ENCODE peak calls at places on chromosomes 13 and 19, in five cellular contexts. V is neural progenitor cell; R is NT2/D1; I is aorta; X is CD8-positive, alpha-beta memory T cell. G is an unnamed sample.

GRCh38 chr19:2040647-2041435 is 10.2 kb downstream of the MKNK2 start:
- DNase-seq in X (no peak), I (no peak), V (no peak), R (no peak), G (no peak)

GRCh38 chr19:19034204-19034624 is 811 bp downstream of the ARMC6 start:
- DNase-seq in I (no peak), R (peak; percentile 74), X (peak; percentile 66), V (peak; percentile 72), G (peak; percentile 91)

GRCh38 chr13:95298971-95299627 is 2.2 kb downstream of the ABCC4 start:
- DNase-seq in I (no peak), X (no peak), R (no peak), V (no peak), G (no peak)

GRCh38 chr13:62920181-62920580 is 1504.5 kb upstream of the PCDH20 start:
- DNase-seq in I (no peak), R (no peak), X (no peak), V (no peak), G (no peak)

GRCh38 chr13:98466634-98467236 is 110.2 kb downstream of the STK24 start:
- DNase-seq in V (peak; percentile 68), I (no peak), R (no peak), X (no peak), G (peak; percentile 17)

GRCh38 chr19:3266092-3266693 is 41.7 kb downstream of the CELF5 start:
- DNase-seq in X (no peak), V (no peak), I (no peak), R (no peak), G (no peak)

GRCh38 chr13:51435002-51435578 is 17.7 kb downstream of the INTS6 start:
- DNase-seq in X (no peak), R (no peak), V (no peak), I (no peak), G (no peak)

GRCh38 chr19:13781547-13781946 is 7.3 kb downstream of the C19orf53 start:
- DNase-seq in V (peak; percentile 90), I (peak; percentile 93), X (no peak), R (peak; percentile 62), G (peak; percentile 75)

GRCh38 chr19:38642176-38642575 is 5.3 kb upstream of the ACTN4 start:
- DNase-seq in X (no peak), I (no peak), V (no peak), R (no peak), G (no peak)

GRCh38 chr13:106536244-106537034 is 977 bp upstream of the EFNB2 start:
- DNase-seq in X (peak; percentile 82), R (peak; percentile 82), V (peak; percentile 98), I (peak; percentile 99), G (peak; percentile 81)

GRCh38 chr13:29849731-29850212 is 645 bp downstream of the UBL3 start:
- DNase-seq in V (peak; percentile 74), R (no peak), X (peak; percentile 30), I (peak; percentile 88), G (no peak)

GRCh38 chr19:23778566-23778965 is 19.9 kb upstream of the ZNF681 start:
- DNase-seq in I (no peak), R (no peak), V (no peak), X (no peak), G (no peak)

GRCh38 chr19:27748551-27749152 is 1464.3 kb downstream of the UQCRFS1 start:
- DNase-seq in X (no peak), V (no peak), R (no peak), I (no peak), G (no peak)

GRCh38 chr19:46493236-46494114 is 2.2 kb downstream of the PNMA8B start:
- DNase-seq in I (peak; percentile 85), X (no peak), R (no peak), V (peak; percentile 62), G (no peak)

GRCh38 chr19:29668746-29669609 is 3.7 kb downstream of the PLEKHF1 start:
- DNase-seq in V (no peak), I (no peak), R (no peak), X (no peak), G (no peak)

GRCh38 chr13:48291730-48292129 is 11.8 kb upstream of the RB1 start:
- DNase-seq in I (no peak), V (no peak), X (no peak), R (no peak), G (no peak)

GRCh38 chr13:25203256-25203794 is 31.2 kb upstream of the AMER2 start:
- DNase-seq in R (no peak), V (no peak), I (no peak), X (no peak), G (no peak)

GRCh38 chr19:33110201-33110910 is 21.6 kb upstream of the WDR88 start:
- DNase-seq in R (no peak), V (no peak), X (no peak), I (no peak), G (no peak)

GRCh38 chr13:110398564-110399507 is 91.8 kb downstream of the COL4A2 start:
- DNase-seq in X (no peak), V (no peak), R (no peak), I (no peak), G (no peak)

GRCh38 chr19:18875726-18876125 is 20.2 kb downstream of the CERS1 start:
- DNase-seq in I (no peak), V (no peak), R (no peak), X (no peak), G (no peak)

GRCh38 chr13:26022538-26023292 is 29.1 kb downstream of the SHISA2 start:
- DNase-seq in I (peak; percentile 93), R (no peak), V (no peak), X (no peak), G (no peak)

GRCh38 chr13:113061271-113061625 is 44.3 kb upstream of the F7 start:
- DNase-seq in I (peak; percentile 72), V (no peak), X (no peak), R (no peak), G (no peak)

GRCh38 chr13:111050539-111050879 is 64.6 kb upstream of the ARHGEF7 start:
- DNase-seq in R (no peak), V (no peak), X (no peak), I (no peak), G (no peak)

GRCh38 chr13:40485611-40486517 is 180.6 kb downstream of the FOXO1 start:
- DNase-seq in R (no peak), I (no peak), V (peak; percentile 13), X (peak; percentile 45), G (peak; percentile 3)

GRCh38 chr19:3459322-3459881 is 20.9 kb downstream of the SMIM24 start:
- DNase-seq in R (peak; percentile 79), I (peak; percentile 96), V (no peak), X (no peak), G (no peak)

GRCh38 chr13:44136693-44137268 is 236.8 kb upstream of the SERP2 start:
- DNase-seq in X (no peak), I (no peak), V (no peak), R (no peak), G (no peak)

GRCh38 chr19:49335784-49336481 is 727 bp downstream of the CD37 start:
- DNase-seq in V (no peak), X (no peak), R (no peak), I (peak; percentile 57), G (no peak)

GRCh38 chr19:13995878-13996765 is 10.0 kb downstream of the RFX1 start:
- DNase-seq in I (peak; percentile 71), X (no peak), R (no peak), V (no peak), G (no peak)

GRCh38 chr13:110116072-110116487 is 190.9 kb downstream of the COL4A1 start:
- DNase-seq in I (no peak), X (no peak), V (peak; percentile 86), R (no peak), G (peak; percentile 46)

GRCh38 chr13:102291587-102292218 is 110.1 kb downstream of the FGF14 start:
- DNase-seq in R (no peak), X (no peak), V (no peak), I (no peak), G (no peak)

GRCh38 chr13:23673867-23674605 is 103.8 kb downstream of the TNFRSF19 start:
- DNase-seq in X (no peak), V (no peak), R (no peak), I (no peak), G (peak; percentile 55)
- H3K4me3 ChIP-seq in X (no peak overlapping the region), V (no peak overlapping the region), R (no peak overlapping the region), I (no peak overlapping the region), G (no peak overlapping the region)

GRCh38 chr19:22116760-22117159 is 64.5 kb downstream of the ZNF257 start:
- DNase-seq in V (no peak), R (no peak), I (no peak), X (no peak), G (no peak)
- H3K9me3 ChIP-seq in V (peaks cover 28% of the 10 kb centered on the region), R (no peaks in the 10 kb centered on the region), I (no peaks in the 10 kb centered on the region), X (no peaks in the 10 kb centered on the region), G (no peaks in the 10 kb centered on the region)

GRCh38 chr19:42246869-42247630 is 4.6 kb upstream of the GSK3A start:
- DNase-seq in I (no peak), V (no peak), R (no peak), X (no peak), G (no peak)
- H3K4me1 ChIP-seq in I (no peaks in the 10 kb centered on the region), V (peaks cover 7% of the 10 kb centered on the region), R (peaks cover 20% of the 10 kb centered on the region), X (peaks cover 34% of the 10 kb centered on the region), G (peaks cover 9% of the 10 kb centered on the region)

DNA sequence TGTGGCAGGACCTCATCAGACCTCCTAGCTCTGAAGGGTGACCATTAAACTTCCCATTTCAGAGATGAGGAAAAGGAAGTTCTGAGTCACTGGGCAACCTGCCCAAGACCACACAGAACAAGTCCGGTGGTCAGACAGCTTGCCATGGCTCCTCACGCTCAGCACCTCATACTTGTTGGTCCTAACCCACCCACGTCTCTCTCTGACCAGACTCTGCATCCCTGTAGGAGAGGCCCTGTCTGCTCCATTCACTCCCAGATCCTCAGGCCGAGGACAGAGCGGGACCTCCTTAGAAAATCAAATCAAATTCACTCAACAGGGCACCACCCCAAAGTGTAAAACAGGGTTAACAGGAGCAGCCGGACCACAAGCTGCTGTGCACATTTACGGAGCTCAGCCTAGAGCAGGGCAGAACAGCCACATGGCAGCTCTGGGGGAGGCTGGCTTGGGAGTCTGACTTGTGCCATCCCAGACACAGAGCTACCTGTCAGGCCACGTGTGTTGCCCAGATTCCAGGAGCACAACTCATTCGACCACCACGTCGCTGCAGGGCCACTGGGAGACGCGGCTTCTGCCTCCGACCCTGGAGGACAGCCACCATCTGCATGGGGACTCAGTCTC is 1.7 kb downstream of the MIER2 start:
- DNase-seq in X (no peak), R (no peak), I (peak; percentile 87), V (no peak), G (no peak)
- H3K4me3 ChIP-seq in X (peak overlapping the region; percentile 42), R (peak overlapping the region; percentile 47), I (no peak overlapping the region), V (peak overlapping the region; percentile 98), G (peak overlapping the region; percentile 49)

GRCh38 chr19:4689403-4689802 is 19.3 kb upstream of the MYDGF start:
- DNase-seq in X (no peak), V (no peak), I (no peak), R (no peak), G (no peak)

GRCh38 chr19:4684312-4685095 is 14.4 kb upstream of the MYDGF start:
- DNase-seq in V (no peak), R (no peak), I (no peak), X (no peak), G (no peak)

GRCh38 chr19:4687396-4687795 is 17.3 kb upstream of the MYDGF start:
- DNase-seq in V (no peak), R (no peak), I (no peak), X (no peak), G (no peak)

GRCh38 chr19:4688587-4688986 is 18.4 kb upstream of the MYDGF start:
- DNase-seq in R (no peak), I (peak; percentile 73), X (no peak), V (no peak), G (no peak)

DNA sequence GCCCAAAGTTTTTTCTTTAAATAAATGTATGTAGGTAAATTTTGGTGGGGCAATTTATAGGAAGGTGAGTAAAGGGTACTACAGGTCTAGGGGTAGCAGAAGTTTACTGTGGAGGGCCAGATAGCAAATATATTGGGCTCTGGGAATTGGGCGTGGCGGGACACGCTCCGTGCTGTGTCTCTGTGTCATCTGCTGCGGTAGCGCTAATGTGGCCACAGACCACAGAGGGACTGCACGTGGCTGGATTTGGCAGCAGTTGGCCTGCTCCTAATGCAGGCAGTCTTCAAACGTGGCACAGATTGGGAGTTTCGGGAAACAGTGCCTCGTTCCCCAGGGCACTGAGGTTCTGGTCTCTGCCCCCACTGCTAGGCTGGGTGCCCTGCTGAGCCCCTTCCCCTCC is 16.6 kb upstream of the MYDGF start:
- DNase-seq in R (no peak), X (no peak), V (no peak), I (no peak), G (no peak)
- H3K9me3 ChIP-seq in R (no peaks in the 10 kb centered on the region), X (no peaks in the 10 kb centered on the region), V (no peaks in the 10 kb centered on the region), I (no peaks in the 10 kb centered on the region), G (no peaks in the 10 kb centered on the region)